ENCODE peak calls at places on chromosomes 1 and 21, in seven cellular contexts. N is T follicular helper cell, F is globus pallidus, L is M059J, R is AG08396, A is NB4, M is foreskin fibroblast. U is an unnamed sample.

GRCh38 chr1:18668750-18669404 is 38.2 kb downstream of the PAX7 start:
- DNase-seq in N (no peak), F (no peak), L (no peak), R (no peak), A (no peak), M (peak), U (no peak)

GRCh38 chr1:97621955-97622354 is 298.9 kb downstream of the DPYD start:
- DNase-seq in N (no peak), F (no peak), L (peak), R (no peak), A (no peak), M (peak), U (no peak)

GRCh38 chr1:207009182-207009850 is 23.2 kb downstream of the C1orf116 start:
- DNase-seq in N (no peak), F (no peak), L (no peak), R (no peak), A (no peak), M (no peak), U (no peak)

GRCh38 chr1:101073836-101074235 is 48.3 kb upstream of the DPH5 start:
- DNase-seq in N (no peak), F (no peak), L (no peak), R (no peak), A (no peak), M (no peak), U (no peak)

GRCh38 chr1:204947747-204948146 is 77.1 kb downstream of the NFASC start:
- DNase-seq in N (no peak), F (no peak), L (no peak), R (no peak), A (no peak), M (no peak), U (no peak)

GRCh38 chr1:111199881-111200801 is at the start of gene DENND2D:
- DNase-seq in N (peak), F (peak), L (no peak), R (no peak), A (peak), M (no peak), U (peak)

GRCh38 chr1:162233937-162234336 is 142.7 kb downstream of the SPATA46 start:
- DNase-seq in N (no peak), F (no peak), L (no peak), R (no peak), A (no peak), M (no peak), U (no peak)

GRCh38 chr1:77829851-77830250 is 50.4 kb downstream of the MIGA1 start:
- DNase-seq in N (no peak), F (no peak), L (no peak), R (no peak), A (no peak), M (no peak), U (no peak)

GRCh38 chr21:45990049-45990711 is 8.6 kb downstream of the COL6A1 start:
- DNase-seq in N (no peak), F (no peak), L (no peak), R (no peak), A (no peak), M (no peak), U (no peak)

GRCh38 chr1:169682077-169682476 is 29.3 kb downstream of the SELL start:
- DNase-seq in N (no peak), F (no peak), L (no peak), R (no peak), A (no peak), M (no peak), U (no peak)

U was measured in pons.